ENCODE peak calls at places on chromosomes 12 and 14, in five cellular contexts. O is cortex of kidney, C is SW480, L is activated gamma-delta T cell, G is glomerular endothelial cell. B is an unnamed sample.

GRCh38 chr12:46357438-46358324 is 14.9 kb downstream of the SLC38A2 start:
- DNase-seq in O (no peak), C (peak; percentile 66), L (no peak), G (peak; percentile 77), B (no peak)

GRCh38 chr12:75289678-75290200 is 40.4 kb downstream of the CAPS2 start:
- DNase-seq in O (no peak), C (peak; percentile 16), L (no peak), G (no peak), B (peak; percentile 50)

GRCh38 chr14:75442642-75443041 is 14.8 kb downstream of the JDP2 start:
- DNase-seq in O (no peak), C (no peak), L (no peak), G (no peak), B (no peak)

GRCh38 chr14:68015356-68016242 is 196.0 kb downstream of the RAD51B start:
- DNase-seq in O (no peak), C (no peak), L (no peak), G (no peak), B (no peak)

GRCh38 chr14:80446356-80446755 is 235.1 kb upstream of the DIO2 start:
- DNase-seq in O (no peak), C (no peak), L (no peak), G (no peak), B (no peak)

GRCh38 chr12:88836156-88836555 is 255.9 kb upstream of the KITLG start:
- DNase-seq in O (no peak), C (no peak), L (no peak), G (no peak), B (no peak)

GRCh38 chr12:66036317-66036716 is 94.2 kb downstream of the LLPH start:
- DNase-seq in O (no peak), C (peak; percentile 55), L (no peak), G (peak; percentile 29), B (no peak)

GRCh38 chr12:94566345-94566744 is 84.0 kb downstream of the TMCC3 start:
- DNase-seq in O (no peak), C (no peak), L (no peak), G (no peak), B (no peak)

GRCh38 chr14:92540472-92541048 is 27.0 kb downstream of the RIN3 start:
- DNase-seq in O (no peak), C (peak; percentile 46), L (no peak), G (peak; percentile 99), B (no peak)

GRCh38 chr12:101379149-101379548 is 28.4 kb downstream of the ARL1 start:
- DNase-seq in O (no peak), C (no peak), L (no peak), G (no peak), B (no peak)

GRCh38 chr12:103046154-103046553 is 88.7 kb downstream of the ASCL1 start:
- DNase-seq in O (no peak), C (no peak), L (no peak), G (no peak), B (no peak)

GRCh38 chr12:110698171-110698902 is 9.4 kb upstream of the HVCN1 start:
- DNase-seq in O (no peak), C (peak; percentile 57), L (peak; percentile 27), G (peak; percentile 56), B (peak; percentile 96)

GRCh38 chr14:50000215-50001145 is 107.6 kb downstream of the ARF6 start:
- DNase-seq in O (no peak), C (peak; percentile 94), L (peak; percentile 44), G (no peak), B (peak; percentile 78)

GRCh38 chr14:91997492-91997891 is 42.4 kb downstream of the TRIP11 start:
- DNase-seq in O (no peak), C (no peak), L (no peak), G (no peak), B (no peak)

B was measured in Karpas-422.